ENCODE peak calls at places on chromosomes 4 and X, in nine cellular contexts. Z, J, H, G, C, E, B, O and M are unnamed samples.

GRCh38 chr4:156983366-156983765 is 11.8 kb upstream of the PDGFC start:
- DNase-seq in Z (no peak), J (peak; percentile 48), H (no peak), G (no peak), C (no peak), E (no peak), B (no peak), O (no peak), M (no peak)

GRCh38 chrX:133413218-133413925 is 1.9 kb downstream of the GPC4 start:
- DNase-seq in Z (no peak), J (no peak), H (no peak), G (no peak), C (no peak), E (no peak), B (no peak), O (no peak), M (no peak)

GRCh38 chrX:34612036-34612435 is 45.0 kb downstream of the TMEM47 start:
- DNase-seq in Z (no peak), J (peak; percentile 17), H (no peak), G (no peak), C (no peak), E (no peak), B (no peak), O (no peak), M (no peak)

GRCh38 chr4:84814100-84814750 is 152.3 kb downstream of the WDFY3 start:
- DNase-seq in Z (no peak), J (peak; percentile 86), H (no peak), G (no peak), C (no peak), E (no peak), B (no peak), O (no peak), M (no peak)

GRCh38 chrX:31314921-31315320 is 243.1 kb upstream of the FTHL17 start:
- DNase-seq in Z (no peak), J (peak; percentile 65), H (no peak), G (no peak), C (no peak), E (no peak), B (no peak), O (no peak), M (no peak)

GRCh38 chrX:154436290-154436596 is 711 bp upstream of the GDI1 start:
- DNase-seq in Z (no peak), J (no peak), H (no peak), G (no peak), C (no peak), E (no peak), B (no peak), O (no peak), M (no peak)

GRCh38 chrX:152822383-152823086 is 8.0 kb downstream of the CETN2 start:
- DNase-seq in Z (no peak), J (no peak), H (no peak), G (no peak), C (no peak), E (no peak), B (no peak), O (no peak), M (no peak)

GRCh38 chrX:13937370-13938052 is 92.2 kb downstream of the GEMIN8 start:
- DNase-seq in Z (no peak), J (peak; percentile 60), H (no peak), G (no peak), C (no peak), E (no peak), B (no peak), O (no peak), M (no peak)

GRCh38 chrX:154490414-154491083 is at the start of gene SLC10A3:
- DNase-seq in Z (peak; percentile 85), J (peak; percentile 95), H (peak; percentile 97), G (peak; percentile 71), C (peak; percentile 73), E (peak; percentile 94), B (peak; percentile 91), O (peak; percentile 77), M (peak; percentile 92)